ENCODE peak calls at places on chromosomes 11 and 22, in six cellular contexts. I, M, J, N, A and D are unnamed samples.

GRCh38 chr11:122197055-122197987 is 81.3 kb upstream of the BLID start:
- DNase-seq in J (no peak), M (no peak), N (no peak), I (no peak), A (peak; percentile 99), D (no peak)

GRCh38 chr22:32880906-32881596 is 79.5 kb downstream of the TIMP3 start:
- DNase-seq in A (peak; percentile 41), I (no peak), J (peak; percentile 87), M (no peak), N (peak; percentile 58), D (no peak)

GRCh38 chr11:46352063-46352841 is 5.0 kb downstream of the DGKZ start:
- DNase-seq in J (peak; percentile 60), N (no peak), M (no peak), A (peak; percentile 42), I (peak; percentile 64), D (no peak)

GRCh38 chr11:5700422-5701064 is 11.0 kb downstream of the TRIM22 start:
- DNase-seq in N (no peak), J (no peak), I (no peak), M (no peak), A (no peak), D (no peak)

GRCh38 chr11:62647609-62648005 is 1.2 kb upstream of the GANAB start:
- DNase-seq in N (no peak), I (no peak), A (no peak), M (no peak), J (no peak), D (no peak)

GRCh38 chr11:84847842-84848241 is 779.3 kb downstream of the DLG2 start:
- DNase-seq in J (no peak), I (no peak), N (no peak), A (no peak), M (no peak), D (no peak)

GRCh38 chr11:3094223-3094824 is 37.1 kb upstream of the CARS1 start:
- DNase-seq in A (no peak), I (no peak), N (no peak), J (no peak), M (no peak), D (no peak)

GRCh38 chr11:116876656-116877055 is 39.2 kb upstream of the APOA1 start:
- DNase-seq in A (no peak), I (no peak), J (no peak), M (no peak), N (no peak), D (no peak)

GRCh38 chr22:19710769-19711106 is 3.6 kb upstream of the SEPTIN5 start:
- DNase-seq in A (no peak), I (no peak), M (no peak), N (no peak), J (no peak), D (no peak)

DNA sequence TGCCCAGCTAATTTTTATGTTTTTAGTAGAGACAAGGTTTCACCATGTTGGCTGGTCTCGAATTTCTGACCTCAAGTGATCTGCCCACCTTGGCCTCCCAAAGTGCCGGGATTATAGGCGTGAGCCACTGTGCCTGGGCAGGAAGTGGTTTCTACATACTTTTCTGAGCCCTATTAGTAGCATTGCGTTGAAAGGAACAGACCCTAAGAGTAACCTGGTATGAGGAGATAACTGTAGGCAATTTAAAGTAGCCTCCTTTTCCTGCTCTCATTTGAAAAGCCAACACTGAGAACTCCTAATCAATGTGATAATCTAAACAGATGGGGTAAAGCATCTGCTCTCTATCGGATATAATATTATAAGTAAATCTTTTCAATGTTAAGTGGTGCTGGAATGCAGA is 20.5 kb downstream of the PDHX start:
- DNase-seq in J (no peak), A (no peak), M (no peak), I (no peak), N (no peak), D (no peak)
- TF ChIP-seq CTCF in J (no peak), A (no peak), M (no peak), I (no peak), N (no peak), D (no peak)

GRCh38 chr11:47661245-47661644 is 18.9 kb upstream of the MTCH2 start:
- DNase-seq in M (no peak), N (no peak), A (no peak), I (no peak), J (no peak), D (no peak)

GRCh38 chr11:47656284-47656915 is 14.0 kb upstream of the MTCH2 start:
- DNase-seq in N (no peak), I (no peak), M (no peak), J (no peak), A (no peak), D (no peak)

GRCh38 chr11:47659273-47659672 is 16.9 kb upstream of the MTCH2 start:
- DNase-seq in N (no peak), I (no peak), J (no peak), M (no peak), A (no peak), D (no peak)
- TF ChIP-seq CTCF in N (no peak), I (no peak), J (no peak), M (no peak), A (no peak), D (no peak)

GRCh38 chr22:37843746-37844089 is 416 bp downstream of the ANKRD54 start:
- DNase-seq in M (no peak), A (no peak), N (no peak), J (no peak), I (peak; percentile 34), D (no peak)
- TF ChIP-seq CTCF in M (no peak), A (no peak), N (no peak), J (no peak), I (no peak), D (no peak)

DNA sequence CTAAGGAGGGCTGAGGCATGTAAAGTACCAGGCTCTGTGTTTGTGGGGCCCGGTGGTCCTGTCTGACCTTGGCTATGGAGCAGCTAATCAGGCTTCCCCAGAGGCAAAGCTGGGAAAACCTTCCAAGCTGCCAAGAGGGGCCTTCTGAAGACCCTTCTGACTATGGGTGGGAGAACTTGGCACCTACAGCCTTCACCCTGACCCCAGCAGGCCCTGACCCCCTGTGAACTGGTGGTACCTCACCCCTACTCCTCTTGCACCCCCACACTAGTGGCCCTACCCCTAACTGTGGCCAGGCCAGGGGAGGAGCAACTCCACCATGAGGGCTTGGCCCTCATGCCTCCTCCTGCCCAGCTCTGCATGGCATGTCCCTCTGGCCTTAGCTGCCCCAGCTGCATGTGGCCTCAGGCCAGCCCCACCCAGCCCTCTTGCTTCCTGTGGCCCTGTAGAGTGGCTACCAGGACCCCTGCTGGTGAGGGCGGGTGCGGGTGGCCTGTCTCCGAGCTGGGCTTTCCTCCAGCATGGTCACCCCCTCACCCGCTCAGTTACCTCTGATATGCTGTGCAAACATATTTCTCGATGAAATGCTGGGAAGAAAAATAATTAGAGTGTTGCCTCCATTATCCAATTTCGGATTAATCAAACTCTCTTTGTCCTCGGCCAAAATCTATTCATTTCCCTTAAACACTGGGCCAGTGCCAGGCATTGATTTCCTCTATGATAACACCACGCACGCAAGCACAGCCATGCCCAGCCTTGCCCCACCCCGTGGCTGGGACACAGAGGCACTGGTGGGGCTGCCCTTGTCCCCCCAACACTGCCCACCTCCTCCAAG is 7.5 kb downstream of the GNAZ start:
- DNase-seq in I (no peak), J (no peak), M (no peak), A (no peak), N (no peak), D (no peak)
- TF ChIP-seq CTCF in I (no peak), J (no peak), M (no peak), A (no peak), N (no peak), D (no peak)

GRCh38 chr11:130490682-130491449 is 42.4 kb downstream of the ADAMTS15 start:
- DNase-seq in I (no peak), J (no peak), A (no peak), M (no peak), N (no peak), D (no peak)
- TF ChIP-seq CTCF in I (no peak), J (no peak), A (no peak), M (no peak), N (no peak), D (no peak)

GRCh38 chr11:75351541-75352416 is at the start of gene ARRB1:
- DNase-seq in I (peak; percentile 46), N (no peak), M (peak; percentile 31), J (peak; percentile 75), A (no peak), D (peak; percentile 44)
- TF ChIP-seq CTCF in I (no peak), N (no peak), M (no peak), J (peak; percentile 19), A (no peak), D (no peak)

GRCh38 chr11:15905334-15905733 is 451.0 kb downstream of the SOX6 start:
- DNase-seq in I (no peak), N (no peak), A (no peak), M (no peak), J (no peak), D (no peak)

GRCh38 chr11:15897211-15897960 is 459.0 kb downstream of the SOX6 start:
- DNase-seq in M (no peak), I (no peak), J (no peak), N (no peak), A (peak; percentile 1), D (no peak)

GRCh38 chr11:15901790-15902189 is 454.6 kb downstream of the SOX6 start:
- DNase-seq in N (no peak), I (no peak), A (no peak), M (no peak), J (no peak), D (no peak)

GRCh38 chr11:15903246-15903645 is 453.1 kb downstream of the SOX6 start:
- DNase-seq in M (no peak), A (no peak), N (no peak), J (no peak), I (no peak), D (no peak)

DNA sequence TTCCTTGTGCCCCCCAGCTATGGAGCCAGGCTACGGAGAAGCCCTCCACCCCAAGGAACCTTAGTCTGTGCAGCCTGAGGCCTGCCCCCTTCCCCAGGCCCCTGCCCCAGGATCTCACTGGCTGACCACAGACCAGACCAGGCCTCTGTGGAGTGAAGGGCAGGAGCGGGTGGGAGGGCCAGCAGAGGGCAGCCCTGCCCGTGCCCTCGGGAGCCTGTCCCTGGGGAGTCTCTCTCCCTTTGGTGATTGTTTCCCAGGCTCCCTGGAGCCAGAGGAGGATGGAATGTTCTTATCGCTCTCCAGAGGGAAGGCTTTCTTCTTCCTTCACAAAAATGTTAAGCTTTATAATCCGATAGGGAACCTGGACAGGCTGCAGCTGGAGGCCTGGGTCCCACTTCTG is 455.3 kb downstream of the SOX6 start:
- DNase-seq in M (no peak), A (no peak), I (no peak), J (peak; percentile 29), N (no peak), D (no peak)
- TF ChIP-seq CTCF in M (no peak), A (no peak), I (no peak), J (peak; percentile 39), N (no peak), D (no peak)